ENCODE peak calls at places on chromosomes 13 and 19, in six cellular contexts. T, C, G, Z, R and F are unnamed samples.

GRCh38 chr19:1250374-1251232 is 2.2 kb downstream of the MIDN start:
- DNase-seq in T (peak), C (peak), G (no peak), Z (peak), R (no peak), F (peak)

GRCh38 chr19:49186108-49186507 is 28.5 kb downstream of the TRPM4 start:
- DNase-seq in T (no peak), C (no peak), G (no peak), Z (no peak), R (no peak), F (no peak)

GRCh38 chr19:44808463-44809371 is at the start of gene BCAM:
- DNase-seq in T (peak), C (no peak), G (no peak), Z (peak), R (peak), F (peak)

GRCh38 chr19:45249261-45250033 is 1.6 kb upstream of the MARK4 start:
- DNase-seq in T (no peak), C (no peak), G (no peak), Z (no peak), R (no peak), F (no peak)

GRCh38 chr13:72920097-72920496 is 138.2 kb downstream of the PIBF1 start:
- DNase-seq in T (no peak), C (no peak), G (no peak), Z (no peak), R (no peak), F (peak)

GRCh38 chr19:518292-519231 is 11.3 kb downstream of the TPGS1 start:
- DNase-seq in T (peak), C (peak), G (peak), Z (no peak), R (no peak), F (peak)

GRCh38 chr19:28990522-28990921 is 222.4 kb downstream of the UQCRFS1 start:
- DNase-seq in T (no peak), C (no peak), G (no peak), Z (peak), R (no peak), F (no peak)

GRCh38 chr19:2207991-2208860 is 27.9 kb downstream of the PLEKHJ1 start:
- DNase-seq in T (no peak), C (peak), G (no peak), Z (no peak), R (peak), F (peak)

GRCh38 chr13:111278711-111279110 is 41.7 kb upstream of the TEX29 start:
- DNase-seq in T (no peak), C (no peak), G (no peak), Z (no peak), R (no peak), F (no peak)

GRCh38 chr13:30737511-30738342 is 2.4 kb downstream of the ALOX5AP start:
- DNase-seq in T (no peak), C (peak), G (no peak), Z (no peak), R (no peak), F (no peak)

GRCh38 chr13:74253161-74253560 is 119.0 kb upstream of the KLF12 start:
- DNase-seq in T (no peak), C (no peak), G (no peak), Z (no peak), R (no peak), F (no peak)

GRCh38 chr13:47546963-47547345 is 454.1 kb downstream of the SUCLA2 start:
- DNase-seq in T (no peak), C (no peak), G (no peak), Z (no peak), R (no peak), F (peak)

GRCh38 chr19:40398417-40399056 is 8.6 kb upstream of the HIPK4 start:
- DNase-seq in T (peak), C (peak), G (peak), Z (no peak), R (peak), F (no peak)

GRCh38 chr13:24187185-24187584 is 26.7 kb downstream of the SPATA13 start:
- DNase-seq in T (no peak), C (no peak), G (no peak), Z (no peak), R (no peak), F (peak)

GRCh38 chr13:106573855-106574254 is 5.9 kb upstream of the ARGLU1 start:
- DNase-seq in T (peak), C (no peak), G (no peak), Z (no peak), R (no peak), F (peak)

GRCh38 chr13:80473695-80474094 is 132.8 kb upstream of the SPRY2 start:
- DNase-seq in T (no peak), C (no peak), G (no peak), Z (no peak), R (no peak), F (peak)

GRCh38 chr19:55075366-55075998 is at the start of gene EPS8L1:
- DNase-seq in T (no peak), C (no peak), G (no peak), Z (no peak), R (no peak), F (no peak)

GRCh38 chr13:110371550-110372465 is 64.7 kb downstream of the COL4A2 start:
- DNase-seq in T (no peak), C (peak), G (no peak), Z (no peak), R (peak), F (no peak)

GRCh38 chr13:102846261-102847015 is 606 bp downstream of the ERCC5 start:
- DNase-seq in T (no peak), C (peak), G (peak), Z (no peak), R (peak), F (peak)